ENCODE peak calls at places on chromosomes 13 and 19, in eight cellular contexts. W is astrocyte of the cerebellum, Q is cardiac muscle cell, Z is skeletal muscle cell, O is IMR-90, A is neural progenitor cell, I is AG10803, T is epithelial cell of proximal tubule. E is an unnamed sample.
A peak's percentile ranks its signal among the peaks of the same experiment; 100 is the strongest.

GRCh38 chr13:44906758-44907157 is 82.5 kb downstream of the NUFIP1 start:
- DNase-seq in W (peak; percentile 75), A (no peak), I (peak; percentile 71), T (no peak), Z (no peak), O (peak; percentile 71), Q (peak; percentile 20), E (peak; percentile 44)

GRCh38 chr13:114100446-114101320 is 31.7 kb downstream of the RASA3 start:
- DNase-seq in I (peak; percentile 44), T (no peak), O (no peak), W (no peak), A (no peak), Z (no peak), Q (peak; percentile 59), E (peak; percentile 82)

GRCh38 chr19:11581740-11582139 is 4.3 kb upstream of the ACP5 start:
- DNase-seq in W (no peak), O (peak; percentile 52), Q (no peak), A (no peak), T (no peak), I (peak; percentile 13), Z (no peak), E (peak; percentile 10)

GRCh38 chr13:90803210-90803609 is 544.3 kb upstream of the MIR17HG start:
- DNase-seq in Q (no peak), T (no peak), I (no peak), O (no peak), W (no peak), Z (no peak), A (no peak), E (no peak)

GRCh38 chr13:87003265-87003664 is 667.9 kb upstream of the SLITRK5 start:
- DNase-seq in A (no peak), O (peak; percentile 67), I (no peak), Q (no peak), Z (no peak), W (no peak), T (no peak), E (no peak)

GRCh38 chr19:39701291-39701690 is 3.0 kb upstream of the LGALS14 start:
- DNase-seq in Q (no peak), I (no peak), Z (no peak), W (no peak), T (no peak), O (no peak), A (no peak), E (no peak)

GRCh38 chr19:45103625-45104319 is 10.8 kb downstream of the PPP1R37 start:
- DNase-seq in W (no peak), Q (no peak), I (no peak), A (peak; percentile 94), O (no peak), Z (no peak), T (no peak), E (no peak)

GRCh38 chr19:33950141-33950805 is 153.6 kb downstream of the KCTD15 start:
- DNase-seq in A (peak; percentile 8), O (no peak), W (no peak), Z (no peak), I (peak; percentile 16), Q (peak; percentile 15), T (no peak), E (no peak)

GRCh38 chr19:13098291-13099072 is 4.2 kb downstream of the LYL1 start:
- DNase-seq in Z (no peak), I (peak; percentile 78), A (peak; percentile 42), T (no peak), O (no peak), Q (no peak), W (no peak), E (no peak)

DNA sequence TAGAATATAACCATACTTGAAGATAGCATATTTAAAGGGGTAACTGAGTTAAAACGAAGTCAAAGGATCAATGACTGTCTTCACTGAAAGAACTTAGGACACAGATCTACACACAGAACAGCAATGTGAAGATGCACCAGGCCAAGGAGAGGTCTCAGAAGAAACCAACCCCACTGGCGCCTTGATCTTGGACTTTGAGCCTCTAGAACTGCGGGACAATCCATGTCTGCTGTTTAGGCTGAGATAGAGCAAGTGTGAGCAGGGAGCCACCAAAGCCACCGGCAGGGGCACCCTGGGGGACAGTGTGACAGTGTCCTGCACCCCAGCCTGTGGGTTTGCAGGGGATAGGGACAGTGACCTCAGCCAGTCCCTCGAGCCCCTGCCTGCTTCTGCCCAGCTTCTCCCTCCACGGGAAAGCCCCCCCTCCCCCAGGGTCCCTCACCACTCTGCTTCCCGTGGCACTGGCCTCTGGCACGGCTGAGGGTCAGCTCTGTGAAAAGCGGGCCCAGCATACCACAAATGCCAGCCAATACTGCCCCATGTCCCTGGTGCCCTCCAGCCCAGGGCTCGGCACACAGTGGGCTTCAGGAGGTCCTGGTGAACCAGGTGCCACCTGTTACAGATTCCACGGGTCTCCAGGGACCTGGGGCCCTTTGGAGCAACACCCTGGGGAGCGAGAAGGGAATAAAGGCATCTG is 40.8 kb downstream of the KLF2 start:
- DNase-seq in I (no peak), O (no peak), T (no peak), Q (no peak), Z (no peak), W (no peak), A (no peak), E (no peak)
- H3K4me3 ChIP-seq in I (no peak overlapping the region), O (no peak overlapping the region), T (no peak overlapping the region), Q (no peak overlapping the region), Z (no peak overlapping the region), W (no peak overlapping the region), A (no peak overlapping the region), E (no peak overlapping the region)

DNA sequence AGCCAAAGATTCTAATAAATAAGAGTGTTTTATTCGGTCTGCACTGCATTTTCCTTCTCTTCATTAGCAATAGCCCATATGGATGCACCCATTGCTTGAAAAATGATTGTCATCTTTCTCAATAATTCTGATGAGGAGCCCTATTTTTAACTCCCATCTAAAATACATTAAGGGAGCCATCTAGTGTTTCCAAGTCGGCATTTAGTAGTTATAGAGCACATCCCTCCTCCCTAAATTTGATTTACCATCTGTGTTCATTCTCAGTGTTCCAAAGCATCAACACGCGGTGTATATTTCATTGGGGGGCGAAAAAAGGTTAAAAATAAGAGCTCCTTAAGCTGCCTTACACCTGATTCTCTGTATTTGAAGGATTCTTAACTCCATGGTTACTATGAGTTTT is 119.2 kb upstream of the IPO5 start:
- DNase-seq in O (no peak), W (no peak), I (no peak), Q (no peak), A (no peak), Z (no peak), T (no peak), E (no peak)
- H3K4me3 ChIP-seq in O (no peak overlapping the region), W (no peak overlapping the region), I (no peak overlapping the region), Q (no peak overlapping the region), A (no peak overlapping the region), Z (no peak overlapping the region), T (no peak overlapping the region), E (no peak overlapping the region)

GRCh38 chr19:47729799-47730520 is 15.4 kb upstream of the NOP53 start:
- DNase-seq in Q (peak; percentile 75), W (no peak), Z (no peak), A (peak; percentile 82), O (no peak), I (no peak), T (no peak), E (peak; percentile 91)
- H3K4me3 ChIP-seq in Q (peak overlapping the region; percentile 25), W (peak overlapping the region; percentile 25), Z (no peak overlapping the region), A (peak overlapping the region; percentile 65), O (no peak overlapping the region), I (no peak overlapping the region), T (peak overlapping the region; percentile 46), E (no peak overlapping the region)

GRCh38 chr19:50567052-50567841 is 988 bp downstream of the LRRC4B start:
- DNase-seq in A (peak; percentile 83), O (no peak), W (no peak), I (no peak), Q (no peak), Z (no peak), T (no peak), E (no peak)
- H3K4me3 ChIP-seq in A (peak overlapping the region; percentile 67), O (no peak overlapping the region), W (no peak overlapping the region), I (no peak overlapping the region), Q (peak overlapping the region; percentile 95), Z (no peak overlapping the region), T (no peak overlapping the region), E (no peak overlapping the region)

E was measured in body of pancreas.